ENCODE peak calls at places on chromosomes 11 and 22, in five cellular contexts. H is tibial nerve, U is adipocyte, J is RWPE2, V is right lobe of liver. E is an unnamed sample.

GRCh38 chr11:20041499-20041898 is 118.8 kb downstream of the DBX1 start:
- DNase-seq in J (no peak), H (no peak), V (no peak), U (no peak), E (no peak)

GRCh38 chr11:128860571-128861361 is 6.3 kb downstream of the KCNJ1 start:
- DNase-seq in U (peak; percentile 85), V (no peak), H (no peak), J (no peak), E (no peak)

GRCh38 chr22:46378499-46379300 is 43.2 kb downstream of the TRMU start:
- DNase-seq in H (no peak), J (no peak), U (no peak), V (peak; percentile 64), E (peak; percentile 38)

GRCh38 chr11:31240340-31240904 is 129.1 kb downstream of the DCDC1 start:
- DNase-seq in H (peak; percentile 22), U (peak; percentile 63), J (no peak), V (no peak), E (no peak)

GRCh38 chr11:28696591-28696990 is 588.4 kb downstream of the METTL15 start:
- DNase-seq in H (no peak), V (no peak), J (no peak), U (no peak), E (no peak)

GRCh38 chr11:45212566-45213315 is 66.3 kb downstream of the PRDM11 start:
- DNase-seq in H (no peak), U (no peak), J (no peak), V (no peak), E (no peak)

GRCh38 chr22:39290724-39291161 is 28.7 kb downstream of the RPL3 start:
- DNase-seq in V (peak; percentile 92), U (no peak), H (peak; percentile 66), J (peak; percentile 89), E (no peak)

GRCh38 chr22:39414886-39415285 is 15.3 kb downstream of the TAB1 start:
- DNase-seq in V (peak; percentile 82), J (no peak), H (no peak), U (no peak), E (no peak)

GRCh38 chr22:39932918-39933649 is 27.1 kb upstream of the TMA7B start:
- DNase-seq in V (peak; percentile 60), J (no peak), U (no peak), H (no peak), E (peak; percentile 60)

GRCh38 chr22:35726398-35726797 is 8.7 kb downstream of the APOL5 start:
- DNase-seq in V (no peak), H (no peak), J (no peak), U (no peak), E (no peak)

GRCh38 chr11:36453678-36454077 is 56.4 kb downstream of the TRAF6 start:
- DNase-seq in H (no peak), U (no peak), J (no peak), V (no peak), E (peak; percentile 76)

GRCh38 chr11:128453444-128454336 is 133.7 kb downstream of the ETS1 start:
- DNase-seq in V (peak; percentile 63), H (peak; percentile 73), U (peak; percentile 78), J (no peak), E (peak; percentile 61)

GRCh38 chr11:120858740-120859139 is 165.2 kb upstream of the TBCEL start:
- DNase-seq in U (no peak), V (no peak), J (no peak), H (no peak), E (no peak)

GRCh38 chr11:33321483-33321882 is 64.3 kb downstream of the HIPK3 start:
- DNase-seq in U (no peak), H (no peak), V (no peak), J (no peak), E (no peak)

GRCh38 chr22:28976588-28976987 is 85.0 kb downstream of the C22orf31 start:
- DNase-seq in U (peak; percentile 70), V (no peak), H (no peak), J (no peak), E (no peak)

GRCh38 chr22:23137905-23138520 is 3.8 kb downstream of the RSPH14 start:
- DNase-seq in J (no peak), U (no peak), H (no peak), V (no peak), E (no peak)

GRCh38 chr11:61011950-61012830 is 40.7 kb downstream of the CD6 start:
- DNase-seq in V (no peak), J (no peak), U (no peak), H (no peak), E (no peak)

GRCh38 chr11:94734563-94735275 is 33.4 kb upstream of the AMOTL1 start:
- DNase-seq in H (no peak), V (no peak), J (no peak), U (no peak), E (no peak)

GRCh38 chr11:125435461-125436238 is 60.4 kb downstream of the FEZ1 start:
- DNase-seq in U (no peak), J (no peak), V (no peak), H (no peak), E (no peak)

DNA sequence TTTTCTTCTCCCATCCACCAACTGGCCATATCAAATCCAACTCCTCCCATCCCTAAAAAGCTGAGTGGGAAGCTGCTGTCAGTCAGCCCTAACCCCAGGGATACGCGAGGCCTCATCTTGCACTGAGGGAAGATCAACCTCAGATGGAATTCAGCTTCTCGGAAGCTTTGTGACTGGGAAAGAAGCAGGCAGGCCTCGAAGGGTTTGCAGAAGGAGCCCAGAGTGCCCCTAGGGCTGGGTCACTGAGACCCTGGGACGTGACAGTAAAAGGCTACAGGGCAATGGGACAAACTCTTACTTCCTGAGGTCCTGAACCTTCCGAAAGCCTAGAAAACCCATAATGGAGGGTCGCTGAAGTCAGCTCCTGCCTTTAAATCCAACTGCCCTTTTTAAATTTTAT is 34.4 kb upstream of the NNMT start:
- DNase-seq in U (no peak), V (no peak), H (no peak), J (no peak), E (no peak)
- H3K4me1 ChIP-seq in U (peaks cover 86% of the 10 kb centered on the region), V (no peaks in the 10 kb centered on the region), H (peaks cover 61% of the 10 kb centered on the region), J (no peaks in the 10 kb centered on the region), E (no peaks in the 10 kb centered on the region)

DNA sequence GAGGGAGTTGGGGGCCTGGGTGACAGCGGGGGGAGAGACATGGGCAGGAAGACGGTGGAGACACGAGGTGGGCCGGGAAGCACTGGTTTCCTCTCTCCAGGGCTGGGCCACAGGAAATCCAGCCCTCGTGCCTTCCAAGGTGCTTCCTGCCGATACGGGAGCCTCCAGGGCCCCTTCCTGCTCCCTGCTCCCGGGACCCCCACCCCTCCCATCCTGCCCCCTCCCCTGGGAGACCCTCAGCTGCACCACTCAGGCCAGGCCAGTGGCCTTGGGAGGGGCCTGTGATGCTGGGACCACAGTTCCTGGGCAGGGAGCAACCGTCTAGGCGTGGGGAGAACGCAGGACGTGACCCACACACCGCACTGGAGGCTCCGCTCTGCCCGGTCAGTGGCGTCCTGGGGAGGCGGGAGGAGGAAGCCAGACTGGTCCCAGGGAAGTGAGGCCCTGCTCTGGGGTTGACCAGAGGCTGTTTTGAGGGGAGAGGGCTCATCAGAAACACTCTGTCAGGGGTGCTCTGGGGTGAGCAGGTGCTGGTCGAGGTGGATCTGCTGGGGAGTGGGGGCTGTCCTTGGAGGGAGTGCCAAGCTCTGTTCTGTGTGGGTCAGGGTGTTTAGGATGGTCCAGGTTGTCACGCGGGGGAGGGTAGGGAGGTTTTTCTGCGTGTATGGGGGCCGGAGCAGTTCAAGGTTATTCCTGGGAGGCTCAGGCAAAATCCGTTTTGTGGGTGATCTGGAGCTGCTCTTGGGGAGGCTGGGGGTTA is at the start of gene SHANK3:
- DNase-seq in V (peak; percentile 65), J (no peak), H (no peak), U (no peak), E (no peak)
- H3K4me3 ChIP-seq in V (peak within 1 kb of the TSS; percentile 42), J (peak within 1 kb of the TSS; percentile 17), H (peak within 1 kb of the TSS; percentile 28), U (no peak within 1 kb of the TSS), E (peak within 1 kb of the TSS; percentile 9)

GRCh38 chr22:43337946-43338345 is 5.2 kb downstream of the SCUBE1 start:
- DNase-seq in J (no peak), V (no peak), U (no peak), H (no peak), E (no peak)
- H3K27me3 ChIP-seq in J (peaks cover 31% of the 10 kb centered on the region), V (no peaks in the 10 kb centered on the region), U (peaks cover 82% of the 10 kb centered on the region), H (no peaks in the 10 kb centered on the region), E (peaks cover 16% of the 10 kb centered on the region)

GRCh38 chr22:27108425-27109114 is 451.2 kb downstream of the MIAT start:
- DNase-seq in H (peak; percentile 71), V (no peak), U (no peak), J (no peak), E (no peak)

GRCh38 chr22:27112273-27112672 is 454.9 kb downstream of the MIAT start:
- DNase-seq in J (no peak), U (no peak), H (no peak), V (no peak), E (no peak)

GRCh38 chr22:27113211-27114030 is 456.0 kb downstream of the MIAT start:
- DNase-seq in V (no peak), U (peak; percentile 90), H (peak; percentile 79), J (no peak), E (peak; percentile 35)

GRCh38 chr22:27111796-27112195 is 454.4 kb downstream of the MIAT start:
- DNase-seq in U (no peak), H (no peak), J (no peak), V (no peak), E (no peak)

DNA sequence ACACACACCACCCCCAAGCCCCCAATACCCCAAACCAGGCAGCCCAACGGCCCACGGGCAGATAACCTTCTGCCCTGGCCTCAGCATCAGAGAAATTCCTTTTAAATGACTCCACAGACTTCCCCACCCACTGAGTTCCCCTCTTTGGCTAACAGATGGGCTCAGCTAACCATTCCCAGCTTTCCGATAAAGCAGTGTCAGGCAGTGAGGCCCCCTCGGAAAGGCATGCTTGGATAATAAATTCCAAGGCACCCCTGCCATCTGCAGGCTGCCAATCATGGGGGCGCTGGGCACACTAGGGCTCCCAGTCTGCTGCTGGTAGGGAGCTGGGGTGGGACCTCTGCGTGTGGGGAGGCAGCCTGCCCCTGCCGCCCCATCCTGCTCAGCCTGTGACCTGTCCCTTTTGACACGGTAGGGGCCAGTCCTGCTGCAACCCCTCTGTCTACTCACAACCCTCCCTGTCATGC is 453.6 kb downstream of the MIAT start:
- DNase-seq in V (no peak), U (no peak), H (no peak), J (no peak), E (no peak)
- H3K4me1 ChIP-seq in V (peaks cover 6% of the 10 kb centered on the region), U (peaks cover 50% of the 10 kb centered on the region), H (peaks cover 59% of the 10 kb centered on the region), J (peaks cover 26% of the 10 kb centered on the region), E (no peaks in the 10 kb centered on the region)

GRCh38 chr11:115314330-115314729 is 189.9 kb downstream of the CADM1 start:
- DNase-seq in U (no peak), V (no peak), J (no peak), H (no peak), E (no peak)

GRCh38 chr11:115313224-115313838 is 190.9 kb downstream of the CADM1 start:
- DNase-seq in H (no peak), U (no peak), J (no peak), V (no peak), E (no peak)

GRCh38 chr11:115317428-115318185 is 186.6 kb downstream of the CADM1 start:
- DNase-seq in J (no peak), H (no peak), V (no peak), U (no peak), E (no peak)

GRCh38 chr11:115311949-115312348 is 192.3 kb downstream of the CADM1 start:
- DNase-seq in J (no peak), H (no peak), V (no peak), U (no peak), E (no peak)

DNA sequence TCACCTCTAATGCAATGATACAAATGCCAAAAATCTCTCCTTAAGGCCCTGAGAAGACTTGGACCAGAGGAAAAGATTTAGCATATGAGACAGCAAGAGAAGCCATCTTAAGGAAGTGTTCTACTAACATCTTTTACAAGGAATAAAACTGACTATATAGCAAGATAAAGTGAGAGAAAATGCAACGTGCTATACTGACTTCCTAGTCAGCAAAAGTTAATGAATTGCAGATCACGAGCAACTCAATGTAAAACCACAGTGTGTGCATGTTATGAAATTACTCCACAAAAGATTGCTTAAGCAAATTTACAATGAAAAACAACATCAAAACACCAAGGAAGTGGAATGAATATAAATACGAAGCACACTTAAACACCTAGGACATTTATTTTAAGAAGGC is 187.5 kb downstream of the CADM1 start:
- DNase-seq in J (no peak), U (no peak), V (no peak), H (no peak), E (no peak)
- H3K4me3 ChIP-seq in J (no peak overlapping the region), U (no peak overlapping the region), V (no peak overlapping the region), H (no peak overlapping the region), E (no peak overlapping the region)

E was measured in colonic mucosa.